ENCODE peak calls at places on chromosomes 2 and 18, in six cellular contexts. F, N, L, G, J and U are unnamed samples.
A peak's percentile ranks its signal among the peaks of the same experiment; 100 is the strongest.

GRCh38 chr2:145402706-145403277 is 882.9 kb upstream of the ZEB2 start:
- DNase-seq in L (no peak), N (no peak), G (no peak), J (no peak), F (no peak), U (no peak)

GRCh38 chr2:26086155-26086634 is 52.3 kb downstream of the RAB10 start:
- DNase-seq in L (no peak), N (peak; percentile 94), G (no peak), J (no peak), F (no peak), U (no peak)

GRCh38 chr2:102669401-102669800 is 50.0 kb downstream of the SLC9A2 start:
- DNase-seq in F (no peak), N (no peak), J (no peak), L (no peak), G (no peak), U (no peak)

GRCh38 chr18:68840554-68841263 is 42.8 kb downstream of the CCDC102B start:
- DNase-seq in J (peak; percentile 21), F (no peak), L (no peak), N (peak; percentile 91), G (no peak), U (no peak)

GRCh38 chr2:216551669-216552068 is 53.0 kb downstream of the RPL37A start:
- DNase-seq in G (no peak), N (peak; percentile 25), F (no peak), J (no peak), L (no peak), U (peak; percentile 83)

GRCh38 chr2:54522624-54523281 is 66.6 kb downstream of the SPTBN1 start:
- DNase-seq in G (no peak), J (peak; percentile 45), N (peak; percentile 48), L (no peak), F (peak; percentile 33), U (peak; percentile 15)

GRCh38 chr2:8537572-8538155 is 144.2 kb upstream of the ID2 start:
- DNase-seq in G (no peak), J (peak; percentile 16), F (no peak), N (no peak), L (peak; percentile 60), U (no peak)

GRCh38 chr2:196939381-196939780 is 12.9 kb upstream of the PGAP1 start:
- DNase-seq in L (no peak), G (no peak), F (no peak), N (peak; percentile 74), J (no peak), U (no peak)

GRCh38 chr18:36492604-36493329 is 195.3 kb downstream of the FHOD3 start:
- DNase-seq in F (no peak), N (no peak), L (no peak), J (no peak), G (no peak), U (no peak)

GRCh38 chr2:112583497-112584133 is 794 bp upstream of the CHCHD5 start:
- DNase-seq in F (no peak), L (no peak), J (no peak), G (no peak), N (peak; percentile 10), U (no peak)

GRCh38 chr2:114442545-114442944 is at the start of gene DPP10:
- DNase-seq in J (no peak), L (no peak), G (peak; percentile 17), F (no peak), N (peak; percentile 0), U (peak; percentile 4)

DNA sequence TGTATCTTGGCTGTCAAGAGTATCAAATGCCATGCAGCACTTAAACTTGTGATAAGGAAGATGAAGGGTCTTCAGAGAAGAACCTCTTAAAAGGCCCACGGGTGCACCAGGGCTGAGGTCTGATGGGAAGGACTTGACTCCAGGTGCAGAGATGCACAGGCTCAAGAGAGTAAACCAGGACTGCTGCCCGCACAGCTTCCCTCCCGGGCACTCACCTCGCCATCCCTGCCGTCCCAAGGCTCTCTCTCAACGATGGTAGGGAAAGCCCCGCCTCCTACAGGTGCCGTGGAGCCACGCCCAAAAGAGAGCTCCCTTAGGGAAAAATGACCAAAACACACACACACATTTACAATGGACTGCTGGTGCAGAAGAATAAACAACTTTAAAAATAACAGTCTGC is 27.9 kb downstream of the PDIA6 start:
- DNase-seq in F (no peak), J (no peak), L (no peak), G (no peak), N (no peak), U (no peak)
- H3K4me3 ChIP-seq in F (no peak overlapping the region), J (no peak overlapping the region), L (no peak overlapping the region), G (no peak overlapping the region), N (no peak overlapping the region), U (no peak overlapping the region)

GRCh38 chr2:229407170-229407569 is 136.1 kb upstream of the PID1 start:
- DNase-seq in J (peak; percentile 48), G (peak; percentile 87), N (peak; percentile 97), F (no peak), L (peak; percentile 84), U (peak; percentile 7)
- TF ChIP-seq CTCF in J (no peak), G (no peak), N (no peak), F (no peak), L (no peak), U (no peak)

DNA sequence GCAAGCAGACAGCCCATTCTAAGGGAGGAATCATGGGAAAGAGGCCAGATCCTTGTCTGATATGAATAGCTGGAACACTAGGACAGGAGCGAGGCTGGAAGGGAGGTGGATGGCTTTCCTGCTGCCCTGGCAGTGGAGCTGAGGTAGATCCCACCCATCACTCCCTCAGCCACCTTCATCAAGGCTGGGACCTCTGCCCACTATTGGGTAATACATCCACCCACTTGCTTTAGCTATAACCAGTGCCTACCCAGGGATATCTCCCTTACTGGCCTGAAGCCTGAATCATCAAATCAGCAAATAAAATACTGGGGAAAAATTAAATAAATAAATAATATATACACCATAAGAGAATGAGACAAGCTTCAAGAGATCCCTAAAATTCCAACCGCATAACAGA is 183.2 kb upstream of the KYNU start:
- DNase-seq in F (no peak), G (no peak), N (no peak), J (no peak), L (no peak), U (no peak)
- H3K4me3 ChIP-seq in F (no peak overlapping the region), G (no peak overlapping the region), N (no peak overlapping the region), J (no peak overlapping the region), L (no peak overlapping the region), U (no peak overlapping the region)

DNA sequence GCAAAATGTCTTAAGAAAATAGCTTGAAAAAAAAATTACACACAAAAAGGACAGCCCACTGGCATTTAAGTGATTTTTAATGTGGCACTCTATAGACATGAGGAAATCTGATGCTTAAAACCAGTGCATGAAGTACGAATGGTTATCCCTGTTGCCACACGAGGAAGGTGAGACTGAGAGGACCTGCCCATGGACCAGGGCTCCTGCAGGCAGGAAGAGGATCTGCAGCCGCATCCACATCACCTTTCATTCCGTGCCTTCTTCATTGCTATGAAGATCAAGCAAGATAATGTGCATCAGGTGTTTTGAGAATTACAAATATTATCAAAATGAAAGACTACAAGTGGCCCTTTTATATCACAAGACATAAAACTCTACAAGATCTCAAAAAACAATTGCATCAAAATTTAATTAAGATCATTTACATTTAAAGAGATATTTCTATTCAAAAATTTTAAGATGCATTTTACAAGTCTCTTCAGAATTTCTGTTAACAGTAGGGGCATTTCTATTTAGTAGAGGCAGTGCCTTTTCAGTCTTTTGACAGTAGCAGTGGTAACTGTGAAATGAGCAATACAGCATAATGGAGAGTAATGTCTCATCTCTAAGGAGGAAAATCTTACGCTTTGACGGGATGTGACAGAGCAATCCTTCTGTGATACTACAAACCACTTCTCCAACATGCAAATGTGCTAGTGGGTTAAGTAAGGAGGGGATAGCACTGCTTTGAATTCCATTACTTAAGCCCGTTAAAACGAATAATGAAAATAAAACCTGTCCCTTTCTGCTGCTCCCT is 83.4 kb downstream of the SLC5A7 start:
- DNase-seq in N (no peak), G (no peak), L (no peak), J (no peak), F (no peak), U (no peak)
- TF ChIP-seq CTCF in N (no peak), G (no peak), L (no peak), J (no peak), F (no peak), U (no peak)

GRCh38 chr2:207225773-207226172 is 60.0 kb upstream of the KLF7 start:
- DNase-seq in N (no peak), L (no peak), F (no peak), G (no peak), J (no peak), U (no peak)

GRCh38 chr2:207227062-207227748 is 61.5 kb upstream of the KLF7 start:
- DNase-seq in L (no peak), J (no peak), F (no peak), N (peak; percentile 65), G (peak; percentile 44), U (no peak)

GRCh38 chr2:207226243-207226642 is 60.5 kb upstream of the KLF7 start:
- DNase-seq in L (no peak), N (no peak), G (no peak), J (no peak), F (no peak), U (no peak)

GRCh38 chr2:207227749-207228145 is 62.0 kb upstream of the KLF7 start:
- DNase-seq in F (no peak), N (no peak), G (no peak), L (no peak), J (no peak), U (no peak)

GRCh38 chr2:207226671-207227061 is 60.9 kb upstream of the KLF7 start:
- DNase-seq in L (no peak), G (no peak), J (no peak), F (no peak), N (no peak), U (no peak)
- H3K4me3 ChIP-seq in L (peak overlapping the region; percentile 27), G (no peak overlapping the region), J (peak overlapping the region; percentile 9), F (no peak overlapping the region), N (no peak overlapping the region), U (no peak overlapping the region)

GRCh38 chr18:49565101-49565500 is 3.2 kb downstream of the LIPG start:
- DNase-seq in J (no peak), F (no peak), L (no peak), N (no peak), G (no peak), U (no peak)

GRCh38 chr18:49562481-49563129 is 748 bp downstream of the LIPG start:
- DNase-seq in L (no peak), N (no peak), F (no peak), G (no peak), J (no peak), U (no peak)

GRCh38 chr18:49564435-49564834 is 2.6 kb downstream of the LIPG start:
- DNase-seq in J (no peak), N (no peak), G (no peak), F (no peak), L (no peak), U (no peak)

GRCh38 chr18:49563130-49563540 is 1.3 kb downstream of the LIPG start:
- DNase-seq in G (no peak), L (no peak), J (no peak), F (no peak), N (no peak), U (no peak)

DNA sequence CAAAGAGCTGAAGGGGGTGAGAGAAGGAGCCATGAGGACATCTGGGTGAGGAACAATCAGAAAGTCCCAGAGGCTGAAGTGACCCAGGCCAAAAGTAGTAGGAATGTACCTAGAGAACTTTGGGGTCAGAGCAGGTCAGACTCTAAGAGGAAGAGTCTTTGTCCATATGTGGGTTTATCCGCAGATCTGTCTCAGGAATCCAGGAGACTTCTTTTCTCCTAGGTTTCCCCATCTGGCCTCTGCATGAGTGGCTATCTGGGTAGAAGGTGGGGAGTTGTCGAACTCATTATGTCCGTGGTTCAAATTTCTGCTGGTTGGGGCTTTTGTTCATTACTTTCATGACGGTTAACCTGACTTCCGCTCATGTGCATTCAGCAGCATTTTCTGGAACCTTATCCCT is 1.8 kb downstream of the LIPG start:
- DNase-seq in F (no peak), N (no peak), J (no peak), L (no peak), G (no peak), U (no peak)
- TF ChIP-seq CTCF in F (no peak), N (no peak), J (no peak), L (no peak), G (no peak), U (no peak)